ENCODE peak calls at places on chromosome 10, in six cellular contexts. T, V, O, C, H and R are unnamed samples.

GRCh38 chr10:14534152-14534551 is 203.4 kb upstream of the FRMD4A start:
- DNase-seq in T (no peak), V (no peak), O (no peak), C (no peak), H (no peak), R (no peak)

GRCh38 chr10:62046522-62047239 is 145.2 kb downstream of the ARID5B start:
- DNase-seq in T (no peak), V (peak), O (no peak), C (no peak), H (no peak), R (peak)

GRCh38 chr10:77787440-77787839 is 139.1 kb downstream of the DLG5 start:
- DNase-seq in T (no peak), V (no peak), O (no peak), C (no peak), H (no peak), R (no peak)

GRCh38 chr10:53846809-53847208 is 954.2 kb downstream of the PCDH15 start:
- DNase-seq in T (no peak), V (no peak), O (no peak), C (no peak), H (no peak), R (no peak)

GRCh38 chr10:121157998-121158397 is 306.8 kb downstream of the WDR11 start:
- DNase-seq in T (no peak), V (no peak), O (no peak), C (no peak), H (peak), R (no peak)

GRCh38 chr10:74983383-74983782 is 128.1 kb upstream of the SAMD8 start:
- DNase-seq in T (no peak), V (no peak), O (no peak), C (no peak), H (no peak), R (no peak)

GRCh38 chr10:118210276-118210675 is 131.8 kb downstream of the FAM204A start:
- DNase-seq in T (no peak), V (no peak), O (no peak), C (no peak), H (no peak), R (no peak)

GRCh38 chr10:118523775-118524174 is 71.7 kb downstream of the PRLHR start:
- DNase-seq in T (no peak), V (no peak), O (no peak), C (no peak), H (no peak), R (no peak)

GRCh38 chr10:129742742-129743550 is 221.1 kb downstream of the EBF3 start:
- DNase-seq in T (no peak), V (no peak), O (no peak), C (no peak), H (no peak), R (no peak)

GRCh38 chr10:118409295-118409694 is 67.2 kb upstream of the FAM204A start:
- DNase-seq in T (no peak), V (no peak), O (no peak), C (no peak), H (no peak), R (no peak)

GRCh38 chr10:43420369-43421200 is 11.6 kb upstream of the HNRNPF start:
- DNase-seq in T (peak), V (peak), O (peak), C (peak), H (peak), R (peak)

GRCh38 chr10:4062072-4062471 is 277.1 kb upstream of the KLF6 start:
- DNase-seq in T (no peak), V (no peak), O (no peak), C (no peak), H (no peak), R (no peak)

GRCh38 chr10:69425513-69426298 is 9.0 kb upstream of the TACR2 start:
- DNase-seq in T (no peak), V (peak), O (no peak), C (no peak), H (peak), R (no peak)

GRCh38 chr10:25130911-25131310 is 43.9 kb upstream of the GPR158 start:
- DNase-seq in T (no peak), V (no peak), O (no peak), C (no peak), H (no peak), R (no peak)

GRCh38 chr10:31945392-31945791 is 16.8 kb upstream of the ARHGAP12 start:
- DNase-seq in T (no peak), V (no peak), O (no peak), C (no peak), H (no peak), R (no peak)

GRCh38 chr10:34249634-34250033 is 565.5 kb downstream of the PARD3 start:
- DNase-seq in T (no peak), V (no peak), O (no peak), C (no peak), H (no peak), R (no peak)

GRCh38 chr10:126972622-126973414 is 67.6 kb downstream of the DOCK1 start:
- DNase-seq in T (no peak), V (no peak), O (no peak), C (no peak), H (no peak), R (no peak)

GRCh38 chr10:88792656-88793055 is 9.9 kb upstream of the LIPM start:
- DNase-seq in T (no peak), V (peak), O (no peak), C (no peak), H (peak), R (no peak)

GRCh38 chr10:131728829-131729228 is 172.0 kb upstream of the PPP2R2D start:
- DNase-seq in T (no peak), V (no peak), O (no peak), C (no peak), H (no peak), R (no peak)

GRCh38 chr10:101397140-101397539 is 43.2 kb downstream of the BTRC start:
- DNase-seq in T (no peak), V (peak), O (no peak), C (peak), H (no peak), R (peak)